ENCODE peak calls at places on chromosomes 12 and 14, in nine cellular contexts. K, C, R, N, Y, G, D, M and L are unnamed samples.

GRCh38 chr14:55850803-55851202 is 267.4 kb upstream of the PELI2 start:
- DNase-seq in K (no peak), C (no peak), R (no peak), N (peak; percentile 35), Y (no peak), G (no peak), D (no peak), M (no peak), L (peak; percentile 58)

GRCh38 chr14:82388488-82388887 is 854.8 kb upstream of the SEL1L start:
- DNase-seq in K (no peak), C (no peak), R (no peak), N (no peak), Y (no peak), G (no peak), D (no peak), M (no peak), L (no peak)

GRCh38 chr14:80150301-80150700 is 61.0 kb downstream of the DIO2 start:
- DNase-seq in K (no peak), C (no peak), R (no peak), N (no peak), Y (no peak), G (no peak), D (no peak), M (no peak), L (no peak)

GRCh38 chr14:68632591-68632895 is 160.3 kb downstream of the ZFP36L1 start:
- DNase-seq in K (no peak), C (no peak), R (no peak), N (no peak), Y (no peak), G (no peak), D (no peak), M (no peak), L (no peak)

GRCh38 chr12:132837693-132838463 is 9.2 kb upstream of the GOLGA3 start:
- DNase-seq in K (no peak), C (no peak), R (no peak), N (no peak), Y (no peak), G (no peak), D (peak; percentile 18), M (no peak), L (peak; percentile 34)

GRCh38 chr12:5953835-5954586 is 9.0 kb upstream of the ANO2 start:
- DNase-seq in K (no peak), C (no peak), R (no peak), N (no peak), Y (no peak), G (no peak), D (no peak), M (no peak), L (no peak)

GRCh38 chr12:92488735-92489134 is 214.1 kb upstream of the PLEKHG7 start:
- DNase-seq in K (no peak), C (no peak), R (no peak), N (no peak), Y (no peak), G (no peak), D (no peak), M (no peak), L (no peak)

GRCh38 chr12:130506844-130507243 is 169.2 kb downstream of the PIWIL1 start:
- DNase-seq in K (no peak), C (no peak), R (no peak), N (no peak), Y (no peak), G (no peak), D (no peak), M (no peak), L (no peak)

GRCh38 chr14:99352688-99353280 is 80.8 kb upstream of the BCL11B start:
- DNase-seq in K (no peak), C (no peak), R (no peak), N (no peak), Y (no peak), G (no peak), D (no peak), M (no peak), L (no peak)

GRCh38 chr14:99350751-99351150 is 78.8 kb upstream of the BCL11B start:
- DNase-seq in K (no peak), C (no peak), R (no peak), N (no peak), Y (no peak), G (no peak), D (no peak), M (no peak), L (peak; percentile 3)

GRCh38 chr14:99348816-99349609 is 77.0 kb upstream of the BCL11B start:
- DNase-seq in K (no peak), C (no peak), R (no peak), N (no peak), Y (no peak), G (no peak), D (no peak), M (no peak), L (no peak)

GRCh38 chr14:99349721-99350495 is 77.9 kb upstream of the BCL11B start:
- DNase-seq in K (no peak), C (no peak), R (no peak), N (no peak), Y (no peak), G (no peak), D (no peak), M (no peak), L (no peak)

DNA sequence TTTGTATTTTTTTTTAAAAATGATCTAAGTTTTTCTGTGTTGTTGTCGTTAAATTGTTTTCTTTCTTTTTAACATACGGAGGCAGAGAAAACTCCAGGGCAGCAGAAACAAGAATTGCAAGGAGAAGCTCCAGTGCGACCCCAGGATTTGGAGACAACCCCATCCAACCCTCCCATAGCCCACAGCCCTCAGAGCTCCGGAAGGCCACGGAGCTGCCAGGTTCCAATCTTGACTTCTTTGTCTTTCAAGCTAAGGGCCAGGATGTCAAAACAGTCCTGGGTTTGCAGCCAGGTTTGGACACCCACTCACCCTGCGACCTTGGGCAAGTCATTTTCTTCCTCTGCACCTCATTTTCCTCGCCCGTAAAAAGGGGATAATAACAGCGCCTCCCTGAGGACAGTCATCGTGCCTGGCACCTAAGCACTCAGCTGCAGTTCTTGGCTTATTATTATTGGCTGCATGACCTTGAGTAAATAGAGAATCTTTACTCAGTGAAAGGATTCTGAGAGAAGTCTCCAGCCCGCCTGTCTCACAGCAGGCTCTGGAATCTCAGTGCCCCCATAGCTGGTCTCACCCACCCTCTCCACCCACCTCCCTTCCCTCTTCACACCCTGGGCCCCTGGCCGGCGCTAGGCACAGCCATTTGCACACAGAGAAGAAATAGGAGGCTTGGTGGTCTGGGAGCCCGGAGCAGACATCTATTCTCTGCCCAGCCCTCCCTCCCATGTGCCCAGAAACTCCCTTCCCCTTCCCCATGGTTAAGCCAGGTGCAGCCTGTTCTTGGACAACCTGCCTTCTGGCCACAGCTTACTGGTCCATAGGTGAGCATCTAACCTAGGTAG is 79.4 kb upstream of the BCL11B start:
- DNase-seq in K (no peak), C (no peak), R (no peak), N (no peak), Y (no peak), G (no peak), D (no peak), M (no peak), L (no peak)
- TF ChIP-seq CTCF in K (no peak), C (no peak), R (no peak), N (no peak), Y (no peak), G (no peak), D (no peak), M (no peak), L (no peak)

DNA sequence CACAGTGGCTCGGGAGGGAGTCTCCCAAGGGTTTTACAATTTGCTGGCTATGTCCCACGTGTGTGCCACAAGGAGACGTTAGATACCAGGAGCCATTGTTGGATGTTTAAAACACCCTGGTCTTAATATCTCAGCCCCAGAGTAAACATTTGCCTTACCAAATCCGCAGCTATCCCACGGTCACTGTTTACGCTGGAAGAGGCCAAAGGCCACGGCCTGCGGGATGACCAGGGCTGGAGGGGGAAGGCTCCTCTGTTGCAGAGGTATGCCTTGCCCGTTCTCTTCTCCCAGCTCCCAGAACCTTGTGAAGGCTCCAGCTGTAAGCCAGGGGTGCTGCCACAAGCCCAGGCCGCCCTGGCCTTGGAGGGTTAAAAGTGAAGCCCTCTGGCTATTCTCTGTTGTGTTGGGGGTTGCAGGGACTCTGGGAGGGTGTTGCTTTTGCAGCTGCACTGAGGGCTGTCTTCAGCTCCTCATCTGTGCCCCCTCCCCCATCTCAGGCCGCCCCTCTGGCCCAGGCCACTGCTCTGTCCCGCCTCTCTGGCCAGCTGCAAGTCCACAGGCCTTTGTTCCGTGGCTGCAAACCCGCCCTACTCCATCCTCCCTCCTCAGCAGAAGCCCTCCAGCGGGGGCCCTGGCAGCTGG is 2.4 kb downstream of the PLEKHG3 start:
- DNase-seq in K (no peak), C (peak; percentile 75), R (no peak), N (no peak), Y (no peak), G (no peak), D (no peak), M (no peak), L (no peak)
- H3K4me3 ChIP-seq in K (peak overlapping the region; percentile 96), C (peak overlapping the region; percentile 80), R (no peak overlapping the region), N (no peak overlapping the region), Y (no peak overlapping the region), G (no peak overlapping the region), D (peak overlapping the region; percentile 52), M (no peak overlapping the region), L (no peak overlapping the region)

GRCh38 chr14:29166507-29166906 is 399.9 kb downstream of the FOXG1 start:
- DNase-seq in K (no peak), C (no peak), R (no peak), N (no peak), Y (no peak), G (no peak), D (no peak), M (no peak), L (no peak)
- TF ChIP-seq CTCF in K (no peak), C (no peak), R (no peak), N (peak; percentile 19), Y (no peak), G (no peak), D (no peak), M (no peak), L (no peak)

GRCh38 chr12:108635201-108635996 is 1.7 kb upstream of the SELPLG start:
- DNase-seq in K (no peak), C (no peak), R (peak; percentile 98), N (no peak), Y (no peak), G (peak; percentile 56), D (no peak), M (no peak), L (no peak)

GRCh38 chr12:108634225-108634795 is 616 bp upstream of the SELPLG start:
- DNase-seq in K (no peak), C (no peak), R (peak; percentile 94), N (no peak), Y (peak; percentile 75), G (no peak), D (peak; percentile 57), M (no peak), L (no peak)

GRCh38 chr12:108633081-108633533 is 587 bp downstream of the SELPLG start:
- DNase-seq in K (no peak), C (no peak), R (no peak), N (no peak), Y (no peak), G (no peak), D (no peak), M (no peak), L (no peak)

GRCh38 chr12:108635997-108636808 is 2.5 kb upstream of the SELPLG start:
- DNase-seq in K (no peak), C (no peak), R (peak; percentile 69), N (no peak), Y (no peak), G (no peak), D (no peak), M (no peak), L (no peak)

DNA sequence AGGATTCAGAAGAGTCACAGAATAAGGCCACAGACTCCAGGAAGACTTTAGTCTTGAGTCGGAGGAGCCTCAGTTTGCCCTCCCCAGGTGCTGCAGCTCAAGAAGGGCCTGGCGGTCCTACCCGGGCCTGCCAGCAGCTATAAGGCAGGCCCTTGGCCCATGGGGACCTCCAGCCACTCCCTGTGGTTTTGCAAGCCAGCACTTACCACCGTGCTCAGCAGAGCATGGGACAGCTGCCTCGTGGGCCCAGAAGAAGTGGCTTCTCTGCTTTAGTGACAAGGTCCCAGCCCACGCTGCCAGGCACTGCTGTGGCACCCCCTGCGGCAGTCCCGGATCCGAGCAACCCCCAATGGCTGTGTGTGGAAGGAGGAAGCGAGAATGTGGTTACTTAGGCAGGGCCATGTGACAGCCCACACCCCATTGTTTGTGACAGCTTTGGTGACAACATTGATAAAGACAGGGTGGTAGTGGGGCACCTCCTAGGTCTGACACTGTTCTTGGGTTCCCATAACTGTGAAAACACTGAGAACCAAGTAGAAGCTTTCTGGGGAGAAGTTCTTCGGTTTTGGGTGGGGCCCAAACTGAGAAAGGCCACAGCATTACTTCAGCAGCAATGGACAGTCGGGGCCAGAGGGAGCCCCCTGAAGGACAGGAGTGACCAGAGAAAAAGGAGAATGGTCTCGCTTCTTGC is at the start of gene SELPLG:
- DNase-seq in K (peak; percentile 67), C (peak; percentile 89), R (peak; percentile 95), N (no peak), Y (peak; percentile 93), G (no peak), D (peak; percentile 59), M (no peak), L (no peak)
- H3K4me3 ChIP-seq in K (peak within 1 kb of the TSS; percentile 56), C (peak within 1 kb of the TSS; percentile 46), R (peak within 1 kb of the TSS; percentile 85), N (no peak within 1 kb of the TSS), Y (peak within 1 kb of the TSS; percentile 25), G (no peak within 1 kb of the TSS), D (no peak within 1 kb of the TSS), M (no peak within 1 kb of the TSS), L (no peak within 1 kb of the TSS)